ENCODE peak calls at places on chromosomes 6 and 20, in seven cellular contexts. C, Z, N, S, D, W and B are unnamed samples.

GRCh38 chr6:138428943-138429616 is 25.1 kb downstream of the HEBP2 start:
- DNase-seq in C (no peak), Z (peak; percentile 81), N (no peak), S (no peak), D (peak; percentile 54), W (no peak), B (peak; percentile 23)

GRCh38 chr6:54222217-54222616 is 86.0 kb upstream of the TINAG start:
- DNase-seq in C (no peak), Z (no peak), N (no peak), S (no peak), D (no peak), W (no peak), B (no peak)

GRCh38 chr20:14919473-14920157 is 582.2 kb upstream of the FLRT3 start:
- DNase-seq in C (no peak), Z (no peak), N (no peak), S (no peak), D (no peak), W (no peak), B (no peak)

GRCh38 chr6:130362128-130362527 is 3.7 kb upstream of the TMEM200A start:
- DNase-seq in C (no peak), Z (no peak), N (no peak), S (no peak), D (no peak), W (no peak), B (no peak)

GRCh38 chr6:116536216-116536621 is 9.3 kb downstream of the TRAPPC3L start:
- DNase-seq in C (no peak), Z (peak; percentile 81), N (no peak), S (no peak), D (peak; percentile 64), W (no peak), B (no peak)

GRCh38 chr6:151765444-151765886 is 42.0 kb upstream of the ESR1 start:
- DNase-seq in C (peak; percentile 1), Z (peak; percentile 94), N (no peak), S (no peak), D (peak; percentile 67), W (no peak), B (peak; percentile 43)

GRCh38 chr6:21022343-21023107 is 488.3 kb downstream of the CDKAL1 start:
- DNase-seq in C (no peak), Z (peak; percentile 40), N (no peak), S (no peak), D (no peak), W (no peak), B (no peak)

GRCh38 chr6:13250703-13251102 is 77.6 kb downstream of the TBC1D7 start:
- DNase-seq in C (no peak), Z (peak; percentile 18), N (no peak), S (no peak), D (peak; percentile 2), W (no peak), B (no peak)

GRCh38 chr20:44745560-44746366 is at the start of gene KCNK15:
- DNase-seq in C (peak; percentile 8), Z (peak; percentile 20), N (peak; percentile 47), S (no peak), D (no peak), W (no peak), B (no peak)

GRCh38 chr6:33410050-33410710 is 634 bp upstream of the PHF1 start:
- DNase-seq in C (peak; percentile 98), Z (peak; percentile 99), N (peak; percentile 96), S (peak; percentile 97), D (peak; percentile 98), W (peak; percentile 97), B (peak; percentile 92)

GRCh38 chr6:116247285-116247684 is 6.6 kb downstream of the TSPYL4 start:
- DNase-seq in C (no peak), Z (no peak), N (no peak), S (no peak), D (no peak), W (no peak), B (no peak)

GRCh38 chr20:10856237-10856636 is 182.4 kb upstream of the JAG1 start:
- DNase-seq in C (no peak), Z (no peak), N (no peak), S (no peak), D (no peak), W (no peak), B (no peak)

GRCh38 chr20:63082939-63083735 is 76.4 kb upstream of the BHLHE23 start:
- DNase-seq in C (no peak), Z (no peak), N (peak; percentile 12), S (no peak), D (no peak), W (no peak), B (no peak)

GRCh38 chr6:3714111-3714510 is 37.4 kb downstream of the PXDC1 start:
- DNase-seq in C (no peak), Z (no peak), N (no peak), S (no peak), D (no peak), W (no peak), B (no peak)

GRCh38 chr6:129707882-129708495 is 2.0 kb downstream of the ARHGAP18 start:
- DNase-seq in C (no peak), Z (no peak), N (no peak), S (no peak), D (no peak), W (no peak), B (no peak)

GRCh38 chr20:23331951-23332350 is 18.6 kb upstream of the NXT1 start:
- DNase-seq in C (no peak), Z (no peak), N (no peak), S (no peak), D (no peak), W (no peak), B (no peak)

GRCh38 chr6:71476371-71476770 is 187.8 kb downstream of the OGFRL1 start:
- DNase-seq in C (no peak), Z (no peak), N (no peak), S (no peak), D (no peak), W (no peak), B (no peak)

GRCh38 chr6:109241199-109241598 is 141.1 kb downstream of the CD164 start:
- DNase-seq in C (no peak), Z (peak; percentile 37), N (no peak), S (no peak), D (peak; percentile 87), W (no peak), B (no peak)

GRCh38 chr20:63973636-63974401 is 4.1 kb upstream of the ZNF512B start:
- DNase-seq in C (peak; percentile 77), Z (peak; percentile 88), N (peak; percentile 84), S (peak; percentile 76), D (peak; percentile 78), W (peak; percentile 41), B (peak; percentile 67)

GRCh38 chr6:128808856-128809255 is 74.1 kb upstream of the LAMA2 start:
- DNase-seq in C (no peak), Z (no peak), N (no peak), S (no peak), D (no peak), W (no peak), B (no peak)

GRCh38 chr6:21808045-21808470 is 214.5 kb downstream of the SOX4 start:
- DNase-seq in C (no peak), Z (peak; percentile 64), N (no peak), S (no peak), D (peak; percentile 40), W (no peak), B (no peak)

GRCh38 chr20:1232538-1233111 is 6.8 kb downstream of the RAD21L1 start:
- DNase-seq in C (no peak), Z (no peak), N (no peak), S (no peak), D (no peak), W (no peak), B (no peak)

GRCh38 chr6:111565316-111566221 is 40.1 kb downstream of the TRAF3IP2 start:
- DNase-seq in C (no peak), Z (no peak), N (no peak), S (no peak), D (no peak), W (no peak), B (peak; percentile 50)

GRCh38 chr20:10508060-10508459 is 73.0 kb downstream of the SLX4IP start:
- DNase-seq in C (no peak), Z (peak; percentile 16), N (no peak), S (no peak), D (peak; percentile 27), W (no peak), B (no peak)

GRCh38 chr6:167329014-167329413 is 4.1 kb downstream of the TTLL2 start:
- DNase-seq in C (no peak), Z (no peak), N (no peak), S (no peak), D (no peak), W (no peak), B (no peak)

GRCh38 chr6:38701551-38701950 is 1.4 kb downstream of the GLO1 start:
- DNase-seq in C (no peak), Z (no peak), N (no peak), S (no peak), D (no peak), W (no peak), B (no peak)

GRCh38 chr6:163675611-163676010 is 261.1 kb downstream of the QKI start:
- DNase-seq in C (no peak), Z (no peak), N (no peak), S (no peak), D (no peak), W (no peak), B (no peak)

GRCh38 chr6:34272022-34272926 is 23.5 kb upstream of the SMIM29 start:
- DNase-seq in C (no peak), Z (no peak), N (no peak), S (no peak), D (no peak), W (no peak), B (no peak)

GRCh38 chr6:1579096-1579495 is 30.6 kb upstream of the FOXC1 start:
- DNase-seq in C (no peak), Z (no peak), N (no peak), S (no peak), D (no peak), W (no peak), B (no peak)

GRCh38 chr6:158471339-158471738 is 88.6 kb upstream of the TMEM181 start:
- DNase-seq in C (no peak), Z (no peak), N (no peak), S (no peak), D (no peak), W (no peak), B (no peak)

GRCh38 chr6:40894962-40895799 is 143.8 kb downstream of the UNC5CL start:
- DNase-seq in C (no peak), Z (peak; percentile 47), N (no peak), S (no peak), D (no peak), W (no peak), B (no peak)

GRCh38 chr6:155050311-155050710 is 55.2 kb downstream of the TIAM2 start:
- DNase-seq in C (peak; percentile 6), Z (peak; percentile 67), N (no peak), S (no peak), D (no peak), W (no peak), B (no peak)